ENCODE peak calls at places on chromosome 20, in ten cellular contexts. One of them, this sample, is unnamed.

GRCh38 chr20:10060223-10060622 is 25.4 kb downstream of the ANKEF1 start:
- DNase-seq in naive thymus-derived CD8-positive, alpha-beta T cell: no peak
- DNase-seq in CD4-positive, alpha-beta memory T cell: no peak
- DNase-seq in Caki2: no peak
- DNase-seq in nephron progenitor cell: peak
- DNase-seq in stimulated activated CD4-positive, alpha-beta T cell treated with anti-CD3 and anti-CD28 coated beads, Interleukin-15, amount 100 ng/mL, for 1 hour: no peak
- DNase-seq in cardiac fibroblast: no peak
- DNase-seq in neural crest cell: no peak
- DNase-seq in left cardiac atrium: no peak
- DNase-seq in effector memory CD4-positive, alpha-beta T cell: no peak
- DNase-seq in this sample: no peak

GRCh38 chr20:45779011-45779915 is 12.4 kb downstream of the WFDC3 start:
- DNase-seq in naive thymus-derived CD8-positive, alpha-beta T cell: no peak
- DNase-seq in CD4-positive, alpha-beta memory T cell: no peak
- DNase-seq in Caki2: peak
- DNase-seq in nephron progenitor cell: no peak
- DNase-seq in stimulated activated CD4-positive, alpha-beta T cell treated with anti-CD3 and anti-CD28 coated beads, Interleukin-15, amount 100 ng/mL, for 1 hour: no peak
- DNase-seq in cardiac fibroblast: peak
- DNase-seq in neural crest cell: no peak
- DNase-seq in left cardiac atrium: peak
- DNase-seq in effector memory CD4-positive, alpha-beta T cell: no peak
- DNase-seq in this sample: no peak

GRCh38 chr20:44548171-44548678 is 26.4 kb upstream of the SERINC3 start:
- DNase-seq in naive thymus-derived CD8-positive, alpha-beta T cell: no peak
- DNase-seq in CD4-positive, alpha-beta memory T cell: no peak
- DNase-seq in Caki2: no peak
- DNase-seq in nephron progenitor cell: no peak
- DNase-seq in stimulated activated CD4-positive, alpha-beta T cell treated with anti-CD3 and anti-CD28 coated beads, Interleukin-15, amount 100 ng/mL, for 1 hour: no peak
- DNase-seq in cardiac fibroblast: peak
- DNase-seq in neural crest cell: no peak
- DNase-seq in left cardiac atrium: no peak
- DNase-seq in effector memory CD4-positive, alpha-beta T cell: no peak
- DNase-seq in this sample: no peak

GRCh38 chr20:4869290-4870193 is 131.8 kb downstream of the SLC23A2 start:
- DNase-seq in naive thymus-derived CD8-positive, alpha-beta T cell: no peak
- DNase-seq in CD4-positive, alpha-beta memory T cell: peak
- DNase-seq in Caki2: peak
- DNase-seq in nephron progenitor cell: no peak
- DNase-seq in stimulated activated CD4-positive, alpha-beta T cell treated with anti-CD3 and anti-CD28 coated beads, Interleukin-15, amount 100 ng/mL, for 1 hour: no peak
- DNase-seq in cardiac fibroblast: no peak
- DNase-seq in neural crest cell: no peak
- DNase-seq in left cardiac atrium: no peak
- DNase-seq in effector memory CD4-positive, alpha-beta T cell: peak
- DNase-seq in this sample: no peak

GRCh38 chr20:31542201-31542842 is 28.1 kb downstream of the HM13 start:
- DNase-seq in naive thymus-derived CD8-positive, alpha-beta T cell: no peak
- DNase-seq in CD4-positive, alpha-beta memory T cell: no peak
- DNase-seq in Caki2: peak
- DNase-seq in nephron progenitor cell: no peak
- DNase-seq in stimulated activated CD4-positive, alpha-beta T cell treated with anti-CD3 and anti-CD28 coated beads, Interleukin-15, amount 100 ng/mL, for 1 hour: no peak
- DNase-seq in cardiac fibroblast: no peak
- DNase-seq in neural crest cell: no peak
- DNase-seq in left cardiac atrium: no peak
- DNase-seq in effector memory CD4-positive, alpha-beta T cell: no peak
- DNase-seq in this sample: no peak

GRCh38 chr20:63252157-63252780 is 2.0 kb downstream of the NKAIN4 start:
- DNase-seq in naive thymus-derived CD8-positive, alpha-beta T cell: no peak
- DNase-seq in CD4-positive, alpha-beta memory T cell: no peak
- DNase-seq in Caki2: no peak
- DNase-seq in nephron progenitor cell: no peak
- DNase-seq in stimulated activated CD4-positive, alpha-beta T cell treated with anti-CD3 and anti-CD28 coated beads, Interleukin-15, amount 100 ng/mL, for 1 hour: no peak
- DNase-seq in cardiac fibroblast: no peak
- DNase-seq in neural crest cell: peak
- DNase-seq in left cardiac atrium: no peak
- DNase-seq in effector memory CD4-positive, alpha-beta T cell: no peak
- DNase-seq in this sample: no peak

GRCh38 chr20:13649548-13649947 is 10.8 kb upstream of the TASP1 start:
- DNase-seq in naive thymus-derived CD8-positive, alpha-beta T cell: no peak
- DNase-seq in CD4-positive, alpha-beta memory T cell: no peak
- DNase-seq in Caki2: no peak
- DNase-seq in nephron progenitor cell: peak
- DNase-seq in stimulated activated CD4-positive, alpha-beta T cell treated with anti-CD3 and anti-CD28 coated beads, Interleukin-15, amount 100 ng/mL, for 1 hour: no peak
- DNase-seq in cardiac fibroblast: peak
- DNase-seq in neural crest cell: peak
- DNase-seq in left cardiac atrium: peak
- DNase-seq in effector memory CD4-positive, alpha-beta T cell: no peak
- DNase-seq in this sample: no peak

GRCh38 chr20:24809606-24810005 is 139.5 kb upstream of the CST7 start:
- DNase-seq in naive thymus-derived CD8-positive, alpha-beta T cell: no peak
- DNase-seq in CD4-positive, alpha-beta memory T cell: no peak
- DNase-seq in Caki2: no peak
- DNase-seq in nephron progenitor cell: no peak
- DNase-seq in stimulated activated CD4-positive, alpha-beta T cell treated with anti-CD3 and anti-CD28 coated beads, Interleukin-15, amount 100 ng/mL, for 1 hour: no peak
- DNase-seq in cardiac fibroblast: no peak
- DNase-seq in neural crest cell: no peak
- DNase-seq in left cardiac atrium: no peak
- DNase-seq in effector memory CD4-positive, alpha-beta T cell: no peak
- DNase-seq in this sample: no peak

GRCh38 chr20:50813101-50813643 is 18.3 kb downstream of the BCAS4 start:
- DNase-seq in naive thymus-derived CD8-positive, alpha-beta T cell: no peak
- DNase-seq in CD4-positive, alpha-beta memory T cell: no peak
- DNase-seq in Caki2: no peak
- DNase-seq in nephron progenitor cell: no peak
- DNase-seq in stimulated activated CD4-positive, alpha-beta T cell treated with anti-CD3 and anti-CD28 coated beads, Interleukin-15, amount 100 ng/mL, for 1 hour: no peak
- DNase-seq in cardiac fibroblast: no peak
- DNase-seq in neural crest cell: no peak
- DNase-seq in left cardiac atrium: no peak
- DNase-seq in effector memory CD4-positive, alpha-beta T cell: no peak
- DNase-seq in this sample: no peak

GRCh38 chr20:12928755-12929401 is 79.9 kb upstream of the SPTLC3 start:
- DNase-seq in naive thymus-derived CD8-positive, alpha-beta T cell: no peak
- DNase-seq in CD4-positive, alpha-beta memory T cell: no peak
- DNase-seq in Caki2: peak
- DNase-seq in nephron progenitor cell: no peak
- DNase-seq in stimulated activated CD4-positive, alpha-beta T cell treated with anti-CD3 and anti-CD28 coated beads, Interleukin-15, amount 100 ng/mL, for 1 hour: no peak
- DNase-seq in cardiac fibroblast: peak
- DNase-seq in neural crest cell: no peak
- DNase-seq in left cardiac atrium: no peak
- DNase-seq in effector memory CD4-positive, alpha-beta T cell: no peak
- DNase-seq in this sample: no peak

GRCh38 chr20:23415958-23416583 is 5.2 kb downstream of the NAPB start:
- DNase-seq in naive thymus-derived CD8-positive, alpha-beta T cell: no peak
- DNase-seq in CD4-positive, alpha-beta memory T cell: no peak
- DNase-seq in Caki2: no peak
- DNase-seq in nephron progenitor cell: no peak
- DNase-seq in stimulated activated CD4-positive, alpha-beta T cell treated with anti-CD3 and anti-CD28 coated beads, Interleukin-15, amount 100 ng/mL, for 1 hour: no peak
- DNase-seq in cardiac fibroblast: no peak
- DNase-seq in neural crest cell: no peak
- DNase-seq in left cardiac atrium: no peak
- DNase-seq in effector memory CD4-positive, alpha-beta T cell: no peak
- DNase-seq in this sample: no peak

GRCh38 chr20:63139369-63139768 is 76.6 kb downstream of the YTHDF1 start:
- DNase-seq in naive thymus-derived CD8-positive, alpha-beta T cell: no peak
- DNase-seq in CD4-positive, alpha-beta memory T cell: no peak
- DNase-seq in Caki2: no peak
- DNase-seq in nephron progenitor cell: no peak
- DNase-seq in stimulated activated CD4-positive, alpha-beta T cell treated with anti-CD3 and anti-CD28 coated beads, Interleukin-15, amount 100 ng/mL, for 1 hour: no peak
- DNase-seq in cardiac fibroblast: no peak
- DNase-seq in neural crest cell: no peak
- DNase-seq in left cardiac atrium: no peak
- DNase-seq in effector memory CD4-positive, alpha-beta T cell: no peak
- DNase-seq in this sample: no peak

GRCh38 chr20:1920252-1920651 is 25.0 kb downstream of the SIRPA start:
- DNase-seq in naive thymus-derived CD8-positive, alpha-beta T cell: no peak
- DNase-seq in CD4-positive, alpha-beta memory T cell: no peak
- DNase-seq in Caki2: peak
- DNase-seq in nephron progenitor cell: no peak
- DNase-seq in stimulated activated CD4-positive, alpha-beta T cell treated with anti-CD3 and anti-CD28 coated beads, Interleukin-15, amount 100 ng/mL, for 1 hour: no peak
- DNase-seq in cardiac fibroblast: no peak
- DNase-seq in neural crest cell: no peak
- DNase-seq in left cardiac atrium: no peak
- DNase-seq in effector memory CD4-positive, alpha-beta T cell: no peak
- DNase-seq in this sample: no peak

GRCh38 chr20:8399963-8400362 is 267.9 kb downstream of the PLCB1 start:
- DNase-seq in naive thymus-derived CD8-positive, alpha-beta T cell: no peak
- DNase-seq in CD4-positive, alpha-beta memory T cell: no peak
- DNase-seq in Caki2: no peak
- DNase-seq in nephron progenitor cell: no peak
- DNase-seq in stimulated activated CD4-positive, alpha-beta T cell treated with anti-CD3 and anti-CD28 coated beads, Interleukin-15, amount 100 ng/mL, for 1 hour: no peak
- DNase-seq in cardiac fibroblast: no peak
- DNase-seq in neural crest cell: no peak
- DNase-seq in left cardiac atrium: no peak
- DNase-seq in effector memory CD4-positive, alpha-beta T cell: no peak
- DNase-seq in this sample: no peak

GRCh38 chr20:33183292-33183691 is 15.3 kb downstream of the BPIFA2 start:
- DNase-seq in naive thymus-derived CD8-positive, alpha-beta T cell: no peak
- DNase-seq in CD4-positive, alpha-beta memory T cell: no peak
- DNase-seq in Caki2: no peak
- DNase-seq in nephron progenitor cell: no peak
- DNase-seq in stimulated activated CD4-positive, alpha-beta T cell treated with anti-CD3 and anti-CD28 coated beads, Interleukin-15, amount 100 ng/mL, for 1 hour: no peak
- DNase-seq in cardiac fibroblast: no peak
- DNase-seq in neural crest cell: no peak
- DNase-seq in left cardiac atrium: no peak
- DNase-seq in effector memory CD4-positive, alpha-beta T cell: no peak
- DNase-seq in this sample: no peak

GRCh38 chr20:18004389-18005031 is 35.7 kb downstream of the MGME1 start:
- DNase-seq in naive thymus-derived CD8-positive, alpha-beta T cell: no peak
- DNase-seq in CD4-positive, alpha-beta memory T cell: no peak
- DNase-seq in Caki2: no peak
- DNase-seq in nephron progenitor cell: no peak
- DNase-seq in stimulated activated CD4-positive, alpha-beta T cell treated with anti-CD3 and anti-CD28 coated beads, Interleukin-15, amount 100 ng/mL, for 1 hour: no peak
- DNase-seq in cardiac fibroblast: peak
- DNase-seq in neural crest cell: no peak
- DNase-seq in left cardiac atrium: no peak
- DNase-seq in effector memory CD4-positive, alpha-beta T cell: no peak
- DNase-seq in this sample: no peak

GRCh38 chr20:62892348-62893304 is 31.0 kb upstream of the TCFL5 start:
- DNase-seq in naive thymus-derived CD8-positive, alpha-beta T cell: no peak
- DNase-seq in CD4-positive, alpha-beta memory T cell: peak
- DNase-seq in Caki2: no peak
- DNase-seq in nephron progenitor cell: no peak
- DNase-seq in stimulated activated CD4-positive, alpha-beta T cell treated with anti-CD3 and anti-CD28 coated beads, Interleukin-15, amount 100 ng/mL, for 1 hour: no peak
- DNase-seq in cardiac fibroblast: no peak
- DNase-seq in neural crest cell: no peak
- DNase-seq in left cardiac atrium: no peak
- DNase-seq in effector memory CD4-positive, alpha-beta T cell: no peak
- DNase-seq in this sample: no peak

GRCh38 chr20:8361008-8361652 is 229.1 kb downstream of the PLCB1 start:
- DNase-seq in naive thymus-derived CD8-positive, alpha-beta T cell: no peak
- DNase-seq in CD4-positive, alpha-beta memory T cell: no peak
- DNase-seq in Caki2: peak
- DNase-seq in nephron progenitor cell: no peak
- DNase-seq in stimulated activated CD4-positive, alpha-beta T cell treated with anti-CD3 and anti-CD28 coated beads, Interleukin-15, amount 100 ng/mL, for 1 hour: no peak
- DNase-seq in cardiac fibroblast: peak
- DNase-seq in neural crest cell: no peak
- DNase-seq in left cardiac atrium: no peak
- DNase-seq in effector memory CD4-positive, alpha-beta T cell: no peak
- DNase-seq in this sample: no peak

GRCh38 chr20:24148372-24148771 is 159.8 kb upstream of the GGTLC1 start:
- DNase-seq in naive thymus-derived CD8-positive, alpha-beta T cell: no peak
- DNase-seq in CD4-positive, alpha-beta memory T cell: no peak
- DNase-seq in Caki2: no peak
- DNase-seq in nephron progenitor cell: no peak
- DNase-seq in stimulated activated CD4-positive, alpha-beta T cell treated with anti-CD3 and anti-CD28 coated beads, Interleukin-15, amount 100 ng/mL, for 1 hour: no peak
- DNase-seq in cardiac fibroblast: no peak
- DNase-seq in neural crest cell: no peak
- DNase-seq in left cardiac atrium: no peak
- DNase-seq in effector memory CD4-positive, alpha-beta T cell: no peak
- DNase-seq in this sample: no peak

GRCh38 chr20:36145877-36146707 is 8.4 kb upstream of the EPB41L1 start:
- DNase-seq in naive thymus-derived CD8-positive, alpha-beta T cell: no peak
- DNase-seq in CD4-positive, alpha-beta memory T cell: no peak
- DNase-seq in Caki2: peak
- DNase-seq in nephron progenitor cell: no peak
- DNase-seq in stimulated activated CD4-positive, alpha-beta T cell treated with anti-CD3 and anti-CD28 coated beads, Interleukin-15, amount 100 ng/mL, for 1 hour: no peak
- DNase-seq in cardiac fibroblast: peak
- DNase-seq in neural crest cell: no peak
- DNase-seq in left cardiac atrium: peak
- DNase-seq in effector memory CD4-positive, alpha-beta T cell: no peak
- DNase-seq in this sample: no peak

GRCh38 chr20:36541227-36542018 is at the start of gene MYL9:
- DNase-seq in naive thymus-derived CD8-positive, alpha-beta T cell: peak
- DNase-seq in CD4-positive, alpha-beta memory T cell: no peak
- DNase-seq in Caki2: no peak
- DNase-seq in nephron progenitor cell: peak
- DNase-seq in stimulated activated CD4-positive, alpha-beta T cell treated with anti-CD3 and anti-CD28 coated beads, Interleukin-15, amount 100 ng/mL, for 1 hour: no peak
- DNase-seq in cardiac fibroblast: peak
- DNase-seq in neural crest cell: peak
- DNase-seq in left cardiac atrium: peak
- DNase-seq in effector memory CD4-positive, alpha-beta T cell: no peak
- DNase-seq in this sample: no peak

GRCh38 chr20:8331740-8332412 is 199.8 kb downstream of the PLCB1 start:
- DNase-seq in naive thymus-derived CD8-positive, alpha-beta T cell: no peak
- DNase-seq in CD4-positive, alpha-beta memory T cell: no peak
- DNase-seq in Caki2: peak
- DNase-seq in nephron progenitor cell: no peak
- DNase-seq in stimulated activated CD4-positive, alpha-beta T cell treated with anti-CD3 and anti-CD28 coated beads, Interleukin-15, amount 100 ng/mL, for 1 hour: no peak
- DNase-seq in cardiac fibroblast: peak
- DNase-seq in neural crest cell: no peak
- DNase-seq in left cardiac atrium: peak
- DNase-seq in effector memory CD4-positive, alpha-beta T cell: no peak
- DNase-seq in this sample: no peak

GRCh38 chr20:46343358-46344357 is 35.4 kb upstream of the CDH22 start:
- DNase-seq in naive thymus-derived CD8-positive, alpha-beta T cell: no peak
- DNase-seq in CD4-positive, alpha-beta memory T cell: no peak
- DNase-seq in Caki2: no peak
- DNase-seq in nephron progenitor cell: no peak
- DNase-seq in stimulated activated CD4-positive, alpha-beta T cell treated with anti-CD3 and anti-CD28 coated beads, Interleukin-15, amount 100 ng/mL, for 1 hour: no peak
- DNase-seq in cardiac fibroblast: no peak
- DNase-seq in neural crest cell: no peak
- DNase-seq in left cardiac atrium: no peak
- DNase-seq in effector memory CD4-positive, alpha-beta T cell: no peak
- DNase-seq in this sample: no peak

GRCh38 chr20:37522258-37523011 is 1.4 kb downstream of the NNAT start:
- DNase-seq in naive thymus-derived CD8-positive, alpha-beta T cell: no peak
- DNase-seq in CD4-positive, alpha-beta memory T cell: no peak
- DNase-seq in Caki2: no peak
- DNase-seq in nephron progenitor cell: no peak
- DNase-seq in stimulated activated CD4-positive, alpha-beta T cell treated with anti-CD3 and anti-CD28 coated beads, Interleukin-15, amount 100 ng/mL, for 1 hour: no peak
- DNase-seq in cardiac fibroblast: peak
- DNase-seq in neural crest cell: no peak
- DNase-seq in left cardiac atrium: peak
- DNase-seq in effector memory CD4-positive, alpha-beta T cell: no peak
- DNase-seq in this sample: no peak

This sample was measured in iPS DF 6.9.